ENCODE peak calls at places on chromosomes 12 and 14, in nine cellular contexts. D is cardiac muscle cell; H is AG20443; P is HS-27A; K is mesendoderm; S is endothelial cell; Z is GM06990; L is uterus; T is activated effector memory CD4-positive, alpha-beta T cell treated with Interleukin-2 at 50 U/mL for 16 hours. E is an unnamed sample.

GRCh38 chr12:5900533-5901255 is 44.4 kb downstream of the ANO2 start:
- DNase-seq in D (no peak), H (no peak), P (no peak), K (peak; percentile 53), S (no peak), Z (no peak), L (no peak), T (no peak), E (no peak)

GRCh38 chr12:29110506-29111442 is 38.3 kb upstream of the FAR2 start:
- DNase-seq in D (no peak), H (no peak), P (no peak), K (no peak), S (no peak), Z (no peak), L (no peak), T (no peak), E (no peak)

GRCh38 chr12:88419794-88420193 is 160.5 kb downstream of the KITLG start:
- DNase-seq in D (no peak), H (peak; percentile 17), P (no peak), K (no peak), S (no peak), Z (no peak), L (no peak), T (no peak), E (no peak)

GRCh38 chr12:57126061-57126460 is 2.2 kb upstream of the LRP1 start:
- DNase-seq in D (no peak), H (no peak), P (no peak), K (no peak), S (no peak), Z (no peak), L (no peak), T (no peak), E (no peak)

GRCh38 chr12:67921286-67921685 is 68.0 kb upstream of the IFNG-AS1 start:
- DNase-seq in D (no peak), H (no peak), P (no peak), K (no peak), S (no peak), Z (no peak), L (no peak), T (no peak), E (no peak)

GRCh38 chr12:99810718-99811593 is 163.4 kb downstream of the GARIN6 start:
- DNase-seq in D (no peak), H (peak; percentile 24), P (no peak), K (peak; percentile 16), S (no peak), Z (no peak), L (no peak), T (no peak), E (no peak)

GRCh38 chr12:100058482-100059029 is 73.8 kb upstream of the ANKS1B start:
- DNase-seq in D (peak; percentile 0), H (peak; percentile 64), P (peak; percentile 14), K (peak; percentile 11), S (no peak), Z (peak; percentile 6), L (no peak), T (no peak), E (no peak)

GRCh38 chr14:105917933-105918436 is 391.6 kb downstream of the TMEM121 start:
- DNase-seq in D (no peak), H (no peak), P (no peak), K (no peak), S (no peak), Z (no peak), L (no peak), T (no peak), E (no peak)

GRCh38 chr14:22658951-22659350 is 14.8 kb upstream of the OR6J1 start:
- DNase-seq in D (no peak), H (no peak), P (no peak), K (no peak), S (no peak), Z (no peak), L (no peak), T (no peak), E (no peak)

GRCh38 chr14:102774391-102775153 is 2.7 kb upstream of the TRAF3 start:
- DNase-seq in D (peak; percentile 78), H (peak; percentile 85), P (no peak), K (peak; percentile 91), S (peak; percentile 48), Z (peak; percentile 84), L (peak; percentile 42), T (peak; percentile 40), E (peak; percentile 69)

GRCh38 chr12:45893240-45893639 is 97.1 kb downstream of the SCAF11 start:
- DNase-seq in D (no peak), H (peak; percentile 17), P (no peak), K (peak; percentile 74), S (no peak), Z (no peak), L (no peak), T (no peak), E (peak; percentile 18)

GRCh38 chr12:13258717-13259119 is 62.2 kb downstream of the EMP1 start:
- DNase-seq in D (no peak), H (no peak), P (no peak), K (peak; percentile 88), S (no peak), Z (no peak), L (no peak), T (no peak), E (no peak)

GRCh38 chr12:89369166-89369565 is 16.9 kb upstream of the DUSP6 start:
- DNase-seq in D (no peak), H (no peak), P (no peak), K (no peak), S (no peak), Z (no peak), L (no peak), T (no peak), E (no peak)

E was measured in HEK293T.